ENCODE peak calls at places on chromosomes 3 and 15, in ten cellular contexts. D is right atrium auricular region; A is IMR-90; W is CD8-positive, alpha-beta T cell; T is lower lobe of right lung; Z is CD8-positive, alpha-beta memory T cell; I is colonic mucosa; N is WERI-Rb-1; M is tibial nerve; L is dorsolateral prefrontal cortex. F is an unnamed sample. For H3K27me3, the result is how much of the 10 kb centered on the place peaks cover.

GRCh38 chr15:57896114-57896513 is 169.4 kb downstream of the ALDH1A2 start:
- DNase-seq in W (no peak), L (no peak), Z (no peak), T (no peak), D (no peak), N (no peak), A (no peak), M (no peak), I (no peak), F (no peak)

GRCh38 chr3:184155644-184156521 is 706 bp downstream of the DVL3 start:
- DNase-seq in L (no peak), Z (peak), T (peak), M (no peak), W (peak), N (peak), I (peak), D (peak), A (peak), F (peak)

GRCh38 chr3:64345351-64345750 is 120.1 kb upstream of the PRICKLE2 start:
- DNase-seq in Z (no peak), T (no peak), W (no peak), I (no peak), D (no peak), L (no peak), N (no peak), A (peak), M (no peak), F (no peak)

GRCh38 chr3:127670761-127671522 is 1.8 kb upstream of the ABTB1 start:
- DNase-seq in L (peak), A (no peak), N (no peak), W (no peak), T (no peak), Z (no peak), I (peak), M (no peak), D (no peak), F (no peak)

GRCh38 chr3:19226516-19226915 is 78.2 kb downstream of the KCNH8 start:
- DNase-seq in A (no peak), D (no peak), T (no peak), M (no peak), Z (no peak), I (no peak), L (no peak), W (no peak), N (no peak), F (no peak)

GRCh38 chr3:112640864-112641751 is at the start of gene CCDC80:
- DNase-seq in I (no peak), A (peak), L (no peak), M (no peak), Z (no peak), N (no peak), D (no peak), W (no peak), T (no peak), F (no peak)

GRCh38 chr3:193869221-193870201 is 266.4 kb upstream of the HES1 start:
- DNase-seq in A (peak), N (no peak), D (peak), T (no peak), W (no peak), L (peak), I (no peak), Z (no peak), M (no peak), F (no peak)

GRCh38 chr3:143771258-143771657 is 77.0 kb downstream of the SLC9A9 start:
- DNase-seq in L (no peak), Z (no peak), M (no peak), T (no peak), N (no peak), I (no peak), A (no peak), D (no peak), W (no peak), F (no peak)

GRCh38 chr3:9021610-9022009 is 58.3 kb upstream of the RAD18 start:
- DNase-seq in I (no peak), D (no peak), T (no peak), N (no peak), W (no peak), Z (no peak), L (no peak), A (no peak), M (no peak), F (no peak)
- H3K27ac ChIP-seq in I (no peak), D (no peak), T (no peak), N (no peak), W (no peak), Z (no peak), L (peak), A (no peak), M (no peak), F (no peak)

DNA sequence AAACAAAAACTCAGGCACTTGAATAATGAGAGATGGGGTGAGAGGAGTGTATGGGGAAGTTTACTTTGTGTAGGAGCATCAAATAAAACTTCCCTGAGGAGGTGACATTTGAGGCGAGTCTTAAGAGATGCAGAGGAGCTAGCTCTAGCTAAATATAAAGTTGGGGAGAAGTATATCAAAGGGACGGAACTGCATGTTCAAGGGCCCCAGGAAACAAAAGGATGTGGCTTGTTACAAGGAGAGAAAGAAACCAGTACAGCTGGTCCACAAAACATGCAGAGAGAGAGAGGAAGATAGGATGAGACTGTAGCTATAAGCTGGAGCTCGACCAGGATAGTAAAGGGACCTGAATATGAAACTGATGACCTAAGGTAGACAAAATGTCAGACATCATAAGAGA is 17.6 kb downstream of the FEZF2 start:
- DNase-seq in Z (no peak), N (no peak), I (no peak), M (no peak), T (no peak), L (no peak), W (no peak), D (no peak), A (no peak), F (no peak)
- H3K27me3 ChIP-seq in Z (under half), N (under half), I (under half), M (under half), T (under half), L (under half), W (under half), D (under half), A (under half), F (under half)

GRCh38 chr3:160053048-160053391 is 64.4 kb downstream of the IL12A start:
- DNase-seq in M (no peak), N (no peak), T (no peak), W (no peak), D (no peak), Z (no peak), A (no peak), L (no peak), I (no peak), F (no peak)
- H3K27ac ChIP-seq in M (no peak), N (no peak), T (no peak), W (no peak), D (no peak), Z (no peak), A (no peak), L (no peak), I (no peak), F (no peak)

GRCh38 chr15:64396790-64397189 is 9.2 kb downstream of the TRIP4 start:
- DNase-seq in M (no peak), W (no peak), A (no peak), I (no peak), N (no peak), D (no peak), L (no peak), T (no peak), Z (no peak), F (no peak)
- H3K27me3 ChIP-seq in M (under half), W (under half), A (under half), I (under half), N (under half), D (under half), L (under half), T (under half), Z (under half), F (under half)

DNA sequence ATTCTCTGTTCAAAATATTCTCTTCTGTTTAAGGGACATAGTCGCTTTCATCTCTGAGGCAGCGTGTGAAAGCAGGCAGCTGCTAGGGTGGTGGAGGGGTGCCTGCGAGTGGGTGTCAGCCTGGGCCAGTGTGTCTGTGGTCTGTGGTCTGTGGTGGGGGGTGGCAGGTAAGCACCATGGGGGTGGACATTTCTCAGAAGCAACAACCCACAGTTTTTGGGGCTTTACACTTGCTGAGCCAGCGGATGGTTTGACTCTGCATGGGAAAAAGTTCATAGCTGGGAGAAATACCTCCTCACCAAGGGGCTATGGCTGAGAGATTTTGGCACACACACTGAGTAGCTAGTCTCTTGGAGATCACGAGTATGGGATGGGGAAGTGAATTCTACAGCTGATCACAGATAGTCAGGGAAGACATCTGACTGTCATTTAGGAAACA is 109.3 kb downstream of the EPHB1 start:
- DNase-seq in Z (no peak), I (no peak), D (no peak), W (no peak), L (no peak), T (no peak), A (no peak), M (no peak), N (no peak), F (no peak)
- H3K27ac ChIP-seq in Z (no peak), I (no peak), D (no peak), W (no peak), L (peak), T (no peak), A (no peak), M (no peak), N (no peak), F (no peak)

GRCh38 chr15:45115312-45115820 is 1.2 kb downstream of the DUOXA2 start:
- DNase-seq in L (no peak), W (no peak), D (no peak), A (no peak), Z (no peak), N (no peak), M (no peak), I (no peak), T (no peak), F (no peak)
- H3K27me3 ChIP-seq in L (under half), W (under half), D (under half), A (half or more), Z (half or more), N (under half), M (under half), I (half or more), T (half or more), F (half or more)